ENCODE peak calls at places on chromosomes 5 and 9, in eight cellular contexts. One of them, this sample, is unnamed.

GRCh38 chr9:113509463-113509862 is 45.9 kb downstream of the RGS3 start:
- DNase-seq in hepatocyte: no peak
- DNase-seq in colonic mucosa: no peak
- DNase-seq in cardiac fibroblast: peak
- DNase-seq in adrenal gland: no peak
- DNase-seq in uterus: no peak
- DNase-seq in choroid plexus epithelial cell: peak
- DNase-seq in fibroblast of pulmonary artery: peak
- DNase-seq in this sample: peak

GRCh38 chr9:133142657-133143592 is 20.8 kb downstream of the GBGT1 start:
- DNase-seq in hepatocyte: no peak
- DNase-seq in colonic mucosa: peak
- DNase-seq in cardiac fibroblast: no peak
- DNase-seq in adrenal gland: no peak
- DNase-seq in uterus: no peak
- DNase-seq in choroid plexus epithelial cell: no peak
- DNase-seq in fibroblast of pulmonary artery: no peak
- DNase-seq in this sample: no peak

GRCh38 chr5:109411627-109412026 is 1.9 kb upstream of the PJA2 start:
- DNase-seq in hepatocyte: peak
- DNase-seq in colonic mucosa: no peak
- DNase-seq in cardiac fibroblast: peak
- DNase-seq in adrenal gland: no peak
- DNase-seq in uterus: no peak
- DNase-seq in choroid plexus epithelial cell: peak
- DNase-seq in fibroblast of pulmonary artery: peak
- DNase-seq in this sample: peak

GRCh38 chr5:67095346-67095871 is 101.2 kb downstream of the CD180 start:
- DNase-seq in hepatocyte: peak
- DNase-seq in colonic mucosa: peak
- DNase-seq in cardiac fibroblast: peak
- DNase-seq in adrenal gland: peak
- DNase-seq in uterus: peak
- DNase-seq in choroid plexus epithelial cell: peak
- DNase-seq in fibroblast of pulmonary artery: peak
- DNase-seq in this sample: peak

GRCh38 chr5:33105521-33105941 is 335.2 kb upstream of the TARS1 start:
- DNase-seq in hepatocyte: no peak
- DNase-seq in colonic mucosa: no peak
- DNase-seq in cardiac fibroblast: peak
- DNase-seq in adrenal gland: no peak
- DNase-seq in uterus: no peak
- DNase-seq in choroid plexus epithelial cell: peak
- DNase-seq in fibroblast of pulmonary artery: peak
- DNase-seq in this sample: peak

GRCh38 chr5:122315511-122315910 is 3.5 kb downstream of the SNCAIP start:
- DNase-seq in hepatocyte: no peak
- DNase-seq in colonic mucosa: no peak
- DNase-seq in cardiac fibroblast: no peak
- DNase-seq in adrenal gland: no peak
- DNase-seq in uterus: no peak
- DNase-seq in choroid plexus epithelial cell: no peak
- DNase-seq in fibroblast of pulmonary artery: no peak
- DNase-seq in this sample: no peak

GRCh38 chr5:74862221-74862620 is 4.0 kb downstream of the FAM169A start:
- DNase-seq in hepatocyte: no peak
- DNase-seq in colonic mucosa: no peak
- DNase-seq in cardiac fibroblast: no peak
- DNase-seq in adrenal gland: no peak
- DNase-seq in uterus: no peak
- DNase-seq in choroid plexus epithelial cell: no peak
- DNase-seq in fibroblast of pulmonary artery: no peak
- DNase-seq in this sample: no peak

GRCh38 chr9:100098241-100098886 is 436 bp downstream of the ERP44 start:
- DNase-seq in hepatocyte: peak
- DNase-seq in colonic mucosa: peak
- DNase-seq in cardiac fibroblast: peak
- DNase-seq in adrenal gland: peak
- DNase-seq in uterus: peak
- DNase-seq in choroid plexus epithelial cell: peak
- DNase-seq in fibroblast of pulmonary artery: peak
- DNase-seq in this sample: peak

GRCh38 chr5:137073192-137073591 is 425.9 kb downstream of the SPOCK1 start:
- DNase-seq in hepatocyte: no peak
- DNase-seq in colonic mucosa: no peak
- DNase-seq in cardiac fibroblast: peak
- DNase-seq in adrenal gland: peak
- DNase-seq in uterus: peak
- DNase-seq in choroid plexus epithelial cell: no peak
- DNase-seq in fibroblast of pulmonary artery: peak
- DNase-seq in this sample: peak

GRCh38 chr5:28707706-28708105 is 1669.3 kb upstream of the CDH9 start:
- DNase-seq in hepatocyte: no peak
- DNase-seq in colonic mucosa: no peak
- DNase-seq in cardiac fibroblast: no peak
- DNase-seq in adrenal gland: no peak
- DNase-seq in uterus: no peak
- DNase-seq in choroid plexus epithelial cell: peak
- DNase-seq in fibroblast of pulmonary artery: no peak
- DNase-seq in this sample: no peak

GRCh38 chr5:180097163-180097894 is 25.8 kb upstream of the RNF130 start:
- DNase-seq in hepatocyte: no peak
- DNase-seq in colonic mucosa: no peak
- DNase-seq in cardiac fibroblast: no peak
- DNase-seq in adrenal gland: no peak
- DNase-seq in uterus: no peak
- DNase-seq in choroid plexus epithelial cell: no peak
- DNase-seq in fibroblast of pulmonary artery: no peak
- DNase-seq in this sample: no peak

GRCh38 chr9:94729199-94729598 is 2.7 kb downstream of the AOPEP start:
- DNase-seq in hepatocyte: no peak
- DNase-seq in colonic mucosa: no peak
- DNase-seq in cardiac fibroblast: no peak
- DNase-seq in adrenal gland: no peak
- DNase-seq in uterus: no peak
- DNase-seq in choroid plexus epithelial cell: no peak
- DNase-seq in fibroblast of pulmonary artery: no peak
- DNase-seq in this sample: no peak
- TF ChIP-seq CTCF in hepatocyte: no peak
- TF ChIP-seq CTCF in colonic mucosa: no peak
- TF ChIP-seq CTCF in cardiac fibroblast: no peak
- TF ChIP-seq CTCF in adrenal gland: no peak
- TF ChIP-seq CTCF in uterus: no peak
- TF ChIP-seq CTCF in choroid plexus epithelial cell: no peak
- TF ChIP-seq CTCF in fibroblast of pulmonary artery: no peak
- TF ChIP-seq CTCF in this sample: no peak

DNA sequence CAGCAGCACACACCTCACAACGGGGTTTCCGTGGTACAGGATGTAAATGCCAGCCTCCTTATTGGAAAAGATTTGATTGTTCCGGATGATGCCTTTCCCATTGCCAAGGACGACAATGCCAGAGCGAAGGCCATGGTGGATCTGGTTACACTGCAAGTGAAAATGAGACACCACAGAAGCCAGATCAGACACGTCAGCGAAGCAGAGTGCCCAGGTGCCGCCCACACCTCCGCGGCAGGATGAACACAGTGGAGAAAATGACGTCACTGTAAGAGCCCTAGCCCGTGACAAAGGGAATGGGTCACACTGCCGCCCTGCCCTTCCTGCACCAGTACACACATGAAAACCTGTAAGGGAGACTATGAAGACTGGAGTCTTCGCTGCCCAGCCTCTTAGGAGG is 43.4 kb downstream of the POLR1E start:
- DNase-seq in hepatocyte: no peak
- DNase-seq in colonic mucosa: peak
- DNase-seq in cardiac fibroblast: no peak
- DNase-seq in adrenal gland: no peak
- DNase-seq in uterus: no peak
- DNase-seq in choroid plexus epithelial cell: peak
- DNase-seq in fibroblast of pulmonary artery: no peak
- DNase-seq in this sample: no peak
- H3K4me3 ChIP-seq in hepatocyte: no peak
- H3K4me3 ChIP-seq in colonic mucosa: no peak
- H3K4me3 ChIP-seq in cardiac fibroblast: no peak
- H3K4me3 ChIP-seq in adrenal gland: no peak
- H3K4me3 ChIP-seq in uterus: no peak
- H3K4me3 ChIP-seq in choroid plexus epithelial cell: no peak
- H3K4me3 ChIP-seq in fibroblast of pulmonary artery: no peak
- H3K4me3 ChIP-seq in this sample: no peak

GRCh38 chr9:137030006-137030405 is 1.9 kb downstream of the FUT7 start:
- DNase-seq in hepatocyte: no peak
- DNase-seq in colonic mucosa: no peak
- DNase-seq in cardiac fibroblast: no peak
- DNase-seq in adrenal gland: no peak
- DNase-seq in uterus: no peak
- DNase-seq in choroid plexus epithelial cell: no peak
- DNase-seq in fibroblast of pulmonary artery: no peak
- DNase-seq in this sample: no peak

GRCh38 chr9:137027369-137028012 is 546 bp downstream of the ABCA2 start:
- DNase-seq in hepatocyte: peak
- DNase-seq in colonic mucosa: no peak
- DNase-seq in cardiac fibroblast: no peak
- DNase-seq in adrenal gland: no peak
- DNase-seq in uterus: no peak
- DNase-seq in choroid plexus epithelial cell: no peak
- DNase-seq in fibroblast of pulmonary artery: no peak
- DNase-seq in this sample: no peak

GRCh38 chr9:137028013-137028280 is at the start of gene ABCA2:
- DNase-seq in hepatocyte: no peak
- DNase-seq in colonic mucosa: no peak
- DNase-seq in cardiac fibroblast: no peak
- DNase-seq in adrenal gland: no peak
- DNase-seq in uterus: no peak
- DNase-seq in choroid plexus epithelial cell: no peak
- DNase-seq in fibroblast of pulmonary artery: peak
- DNase-seq in this sample: no peak

GRCh38 chr9:137029058-137029922 is 1.3 kb upstream of the ABCA2 start:
- DNase-seq in hepatocyte: peak
- DNase-seq in colonic mucosa: peak
- DNase-seq in cardiac fibroblast: peak
- DNase-seq in adrenal gland: peak
- DNase-seq in uterus: peak
- DNase-seq in choroid plexus epithelial cell: peak
- DNase-seq in fibroblast of pulmonary artery: peak
- DNase-seq in this sample: peak

DNA sequence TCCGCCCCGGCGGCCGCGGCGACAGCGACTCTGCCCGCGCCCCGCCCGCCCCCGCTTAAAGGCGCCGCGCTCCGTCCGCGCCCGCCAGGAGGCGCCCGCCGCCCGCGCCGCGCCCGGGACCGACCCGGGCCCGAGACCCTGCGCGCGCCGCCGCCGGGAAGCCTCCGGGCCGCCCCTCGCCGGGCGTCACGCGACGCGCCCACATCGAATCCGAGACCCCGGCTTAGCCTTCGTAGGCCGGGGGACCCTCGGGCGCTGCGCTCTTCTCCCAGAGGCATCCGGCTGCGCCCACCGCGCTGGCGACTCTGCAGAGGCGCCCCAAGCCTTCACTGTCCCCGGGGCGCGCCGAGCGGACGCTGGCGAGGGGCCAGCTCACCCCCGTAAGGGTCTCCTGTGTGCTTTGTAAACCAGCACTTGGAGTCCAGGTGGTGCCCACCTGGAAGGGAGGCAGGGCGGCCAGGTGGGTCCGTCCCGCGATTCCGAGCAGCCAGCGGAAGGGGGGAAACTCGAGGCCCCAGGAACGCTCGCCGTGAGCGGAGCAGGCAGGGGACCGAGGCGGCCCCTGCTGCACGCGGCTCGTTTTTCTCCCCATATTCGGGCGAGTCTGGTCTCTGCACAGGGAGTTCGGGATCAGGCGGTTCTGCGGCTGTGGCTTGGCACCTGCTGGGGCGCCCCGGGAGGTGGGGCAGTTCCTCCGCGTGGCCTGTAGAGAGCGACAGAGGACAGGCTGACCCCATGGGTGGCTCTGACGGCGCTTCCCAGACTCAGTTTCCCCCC is 432 bp upstream of the ABCA2 start:
- DNase-seq in hepatocyte: peak
- DNase-seq in colonic mucosa: peak
- DNase-seq in cardiac fibroblast: peak
- DNase-seq in adrenal gland: no peak
- DNase-seq in uterus: no peak
- DNase-seq in choroid plexus epithelial cell: peak
- DNase-seq in fibroblast of pulmonary artery: peak
- DNase-seq in this sample: peak
- TF ChIP-seq CTCF in hepatocyte: peak
- TF ChIP-seq CTCF in colonic mucosa: peak
- TF ChIP-seq CTCF in cardiac fibroblast: peak
- TF ChIP-seq CTCF in adrenal gland: no peak
- TF ChIP-seq CTCF in uterus: peak
- TF ChIP-seq CTCF in choroid plexus epithelial cell: peak
- TF ChIP-seq CTCF in fibroblast of pulmonary artery: peak
- TF ChIP-seq CTCF in this sample: peak

GRCh38 chr5:34603378-34603777 is 52.8 kb upstream of the RAI14 start:
- DNase-seq in hepatocyte: no peak
- DNase-seq in colonic mucosa: no peak
- DNase-seq in cardiac fibroblast: no peak
- DNase-seq in adrenal gland: no peak
- DNase-seq in uterus: no peak
- DNase-seq in choroid plexus epithelial cell: no peak
- DNase-seq in fibroblast of pulmonary artery: no peak
- DNase-seq in this sample: no peak

GRCh38 chr5:34600118-34600493 is 56.0 kb upstream of the RAI14 start:
- DNase-seq in hepatocyte: no peak
- DNase-seq in colonic mucosa: no peak
- DNase-seq in cardiac fibroblast: no peak
- DNase-seq in adrenal gland: no peak
- DNase-seq in uterus: no peak
- DNase-seq in choroid plexus epithelial cell: no peak
- DNase-seq in fibroblast of pulmonary artery: no peak
- DNase-seq in this sample: no peak

GRCh38 chr5:34597034-34597433 is 59.1 kb upstream of the RAI14 start:
- DNase-seq in hepatocyte: no peak
- DNase-seq in colonic mucosa: no peak
- DNase-seq in cardiac fibroblast: no peak
- DNase-seq in adrenal gland: no peak
- DNase-seq in uterus: no peak
- DNase-seq in choroid plexus epithelial cell: no peak
- DNase-seq in fibroblast of pulmonary artery: no peak
- DNase-seq in this sample: peak

GRCh38 chr5:34599471-34600117 is 56.5 kb upstream of the RAI14 start:
- DNase-seq in hepatocyte: peak
- DNase-seq in colonic mucosa: no peak
- DNase-seq in cardiac fibroblast: peak
- DNase-seq in adrenal gland: no peak
- DNase-seq in uterus: no peak
- DNase-seq in choroid plexus epithelial cell: peak
- DNase-seq in fibroblast of pulmonary artery: no peak
- DNase-seq in this sample: peak

GRCh38 chr5:34598177-34598794 is 57.8 kb upstream of the RAI14 start:
- DNase-seq in hepatocyte: peak
- DNase-seq in colonic mucosa: no peak
- DNase-seq in cardiac fibroblast: peak
- DNase-seq in adrenal gland: peak
- DNase-seq in uterus: peak
- DNase-seq in choroid plexus epithelial cell: peak
- DNase-seq in fibroblast of pulmonary artery: peak
- DNase-seq in this sample: peak
- H3K4me3 ChIP-seq in hepatocyte: no peak
- H3K4me3 ChIP-seq in colonic mucosa: no peak
- H3K4me3 ChIP-seq in cardiac fibroblast: no peak
- H3K4me3 ChIP-seq in adrenal gland: no peak
- H3K4me3 ChIP-seq in uterus: no peak
- H3K4me3 ChIP-seq in choroid plexus epithelial cell: no peak
- H3K4me3 ChIP-seq in fibroblast of pulmonary artery: no peak
- H3K4me3 ChIP-seq in this sample: no peak